ENCODE peak calls at places on chromosomes 5 and 9, in five cellular contexts. One of them, this sample, is unnamed. For H4K20me1, the result is how much of the 10 kb centered on the place peaks cover.

GRCh38 chr9:105238302-105238701 is 6.1 kb upstream of the SLC44A1 start:
- DNase-seq in GM12878: no peak
- DNase-seq in H1: no peak
- DNase-seq in K562: no peak
- DNase-seq in HepG2: no peak
- DNase-seq in this sample: no peak

GRCh38 chr5:90590-91547 is 1.1 kb upstream of the PLEKHG4B start:
- DNase-seq in GM12878: no peak
- DNase-seq in H1: no peak
- DNase-seq in K562: no peak
- DNase-seq in HepG2: no peak
- DNase-seq in this sample: no peak

GRCh38 chr9:123368481-123369153 is 12.6 kb downstream of the CRB2 start:
- DNase-seq in GM12878: no peak
- DNase-seq in H1: no peak
- DNase-seq in K562: no peak
- DNase-seq in HepG2: no peak
- DNase-seq in this sample: no peak

GRCh38 chr5:141883184-141883947 is 5.2 kb upstream of the PCDH1 start:
- DNase-seq in GM12878: no peak
- DNase-seq in H1: peak
- DNase-seq in K562: peak
- DNase-seq in HepG2: no peak
- DNase-seq in this sample: no peak

GRCh38 chr5:68239485-68239884 is 23.9 kb downstream of the PIK3R1 start:
- DNase-seq in GM12878: no peak
- DNase-seq in H1: no peak
- DNase-seq in K562: peak
- DNase-seq in HepG2: peak
- DNase-seq in this sample: no peak

GRCh38 chr9:6006968-6007769 is 8.3 kb downstream of the RANBP6 start:
- DNase-seq in GM12878: peak
- DNase-seq in H1: peak
- DNase-seq in K562: peak
- DNase-seq in HepG2: peak
- DNase-seq in this sample: peak

GRCh38 chr5:2891781-2892180 is 140.3 kb upstream of the IRX2 start:
- DNase-seq in GM12878: no peak
- DNase-seq in H1: peak
- DNase-seq in K562: no peak
- DNase-seq in HepG2: no peak
- DNase-seq in this sample: no peak

GRCh38 chr5:122154910-122155309 is 25.6 kb downstream of the ZNF474 start:
- DNase-seq in GM12878: no peak
- DNase-seq in H1: no peak
- DNase-seq in K562: peak
- DNase-seq in HepG2: no peak
- DNase-seq in this sample: no peak

GRCh38 chr9:115234094-115234493 is 116.1 kb upstream of the TNC start:
- DNase-seq in GM12878: no peak
- DNase-seq in H1: no peak
- DNase-seq in K562: no peak
- DNase-seq in HepG2: no peak
- DNase-seq in this sample: peak

GRCh38 chr5:133742370-133743036 is 130.2 kb upstream of the FSTL4 start:
- DNase-seq in GM12878: peak
- DNase-seq in H1: no peak
- DNase-seq in K562: no peak
- DNase-seq in HepG2: no peak
- DNase-seq in this sample: no peak

GRCh38 chr9:86241216-86241615 is 18.2 kb downstream of the C9orf153 start:
- DNase-seq in GM12878: no peak
- DNase-seq in H1: no peak
- DNase-seq in K562: no peak
- DNase-seq in HepG2: no peak
- DNase-seq in this sample: no peak

DNA sequence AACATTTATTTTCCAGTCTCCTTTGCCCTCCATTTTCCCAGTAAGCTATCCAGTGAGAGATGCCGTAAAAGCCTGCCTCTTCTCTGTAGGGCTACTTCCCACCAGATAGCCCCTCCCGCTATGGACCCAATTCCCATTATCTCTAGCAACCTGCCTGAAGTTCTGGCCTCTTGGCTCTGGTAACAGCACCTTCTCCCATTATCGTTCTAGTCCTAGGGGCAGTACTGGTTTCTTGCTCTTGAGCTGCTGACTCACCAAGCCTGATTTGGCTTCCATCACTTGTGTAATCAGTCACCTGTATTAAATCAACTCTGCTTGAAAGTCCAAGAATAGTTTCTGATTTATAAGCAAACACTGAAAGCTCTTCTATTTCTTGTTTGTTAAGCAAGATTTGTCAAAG is 42.8 kb upstream of the PARP8 start:
- DNase-seq in GM12878: no peak
- DNase-seq in H1: no peak
- DNase-seq in K562: no peak
- DNase-seq in HepG2: no peak
- DNase-seq in this sample: no peak
- TF ChIP-seq SP1 in GM12878: no peak
- TF ChIP-seq SP1 in H1: no peak
- TF ChIP-seq SP1 in K562: no peak
- TF ChIP-seq SP1 in HepG2: no peak
- TF ChIP-seq SP1 in this sample: no peak

GRCh38 chr5:172871561-172871960 is 37.5 kb downstream of the ERGIC1 start:
- DNase-seq in GM12878: no peak
- DNase-seq in H1: no peak
- DNase-seq in K562: no peak
- DNase-seq in HepG2: no peak
- DNase-seq in this sample: no peak
- H4K20me1 ChIP-seq in GM12878: under half
- H4K20me1 ChIP-seq in H1: under half
- H4K20me1 ChIP-seq in K562: under half
- H4K20me1 ChIP-seq in HepG2: under half
- H4K20me1 ChIP-seq in this sample: under half

DNA sequence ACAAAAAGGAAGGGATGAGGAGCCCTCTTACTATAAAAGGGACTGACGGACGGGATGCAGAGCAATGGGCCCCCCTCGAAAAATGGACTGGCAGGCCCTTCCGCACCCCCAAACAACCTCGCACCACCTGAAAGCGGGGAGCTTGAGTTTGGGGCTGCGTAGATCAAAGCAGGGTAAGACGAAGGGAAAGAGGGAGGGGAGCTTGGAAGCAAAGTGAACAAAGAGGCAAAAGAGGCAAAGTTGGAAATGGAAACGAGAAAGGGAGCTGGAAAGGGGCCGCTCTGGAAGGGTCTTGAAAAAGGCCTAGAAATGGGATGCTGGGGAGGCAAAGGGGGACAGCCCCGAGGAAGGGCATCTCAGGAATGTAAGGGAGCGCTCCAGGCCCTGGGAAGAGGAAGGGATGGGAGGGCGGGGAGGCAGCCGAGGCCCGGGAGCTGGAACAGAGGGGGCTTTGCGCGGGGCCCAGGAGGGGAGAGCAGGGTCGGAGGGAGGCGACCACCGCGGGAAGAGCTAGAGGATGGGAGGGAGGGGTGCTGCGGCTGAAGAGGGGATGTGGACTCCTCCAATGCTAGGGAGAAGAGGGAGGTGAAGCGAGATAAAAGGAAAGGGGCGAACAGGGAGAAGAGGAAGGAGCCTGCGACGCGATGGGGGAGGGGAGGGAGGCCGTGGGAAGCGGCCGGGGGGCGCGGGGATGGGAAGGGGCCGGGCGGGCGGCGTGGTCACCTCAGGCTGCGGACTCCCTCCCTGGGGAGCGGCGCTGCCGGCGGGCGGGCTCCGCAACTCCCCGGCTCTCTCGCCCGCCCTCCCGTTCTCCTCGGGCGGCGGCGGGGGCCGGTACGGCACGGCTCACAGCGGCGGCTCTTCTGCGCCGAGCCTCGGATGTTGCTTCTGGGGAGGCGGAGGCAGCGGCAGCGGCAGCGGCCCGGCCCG is 580 bp downstream of the RNF145 start:
- DNase-seq in GM12878: no peak
- DNase-seq in H1: peak
- DNase-seq in K562: peak
- DNase-seq in HepG2: peak
- DNase-seq in this sample: no peak
- TF ChIP-seq SP1 in GM12878: no peak
- TF ChIP-seq SP1 in H1: no peak
- TF ChIP-seq SP1 in K562: no peak
- TF ChIP-seq SP1 in HepG2: no peak
- TF ChIP-seq SP1 in this sample: no peak

DNA sequence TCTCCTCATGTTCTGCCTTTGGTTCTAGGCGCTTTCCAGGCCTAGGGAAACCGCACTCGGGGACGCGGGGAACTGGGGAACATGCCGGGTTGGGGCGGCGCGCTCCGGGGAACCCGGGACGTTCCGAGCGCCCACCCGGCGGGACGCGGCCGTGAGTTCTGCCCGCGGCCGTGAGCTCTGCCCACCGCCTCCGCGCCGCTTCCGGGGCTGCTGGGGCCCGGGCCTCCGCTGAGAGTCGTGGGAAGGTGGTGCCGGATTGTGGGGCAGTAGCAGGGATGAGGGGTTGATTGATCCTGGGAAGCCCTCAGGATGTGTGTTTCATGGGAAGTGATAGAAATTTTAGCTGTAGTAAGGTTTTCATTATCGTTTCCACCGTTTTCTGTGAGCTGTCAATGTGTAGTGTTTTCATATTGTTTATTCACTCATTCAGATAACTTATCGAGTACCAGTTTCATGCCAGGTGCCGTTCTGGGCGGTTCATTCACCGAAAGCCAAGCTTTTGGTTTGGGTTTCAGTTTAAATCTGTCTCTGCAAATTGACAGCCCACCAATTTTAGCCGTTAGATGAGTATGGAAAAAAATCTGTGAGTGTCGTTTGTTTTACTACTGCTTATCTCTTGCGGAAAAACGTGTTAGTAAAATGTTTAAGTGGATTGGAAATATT is 657 bp downstream of the MTRR start:
- DNase-seq in GM12878: no peak
- DNase-seq in H1: no peak
- DNase-seq in K562: peak
- DNase-seq in HepG2: no peak
- DNase-seq in this sample: no peak
- H4K20me1 ChIP-seq in GM12878: under half
- H4K20me1 ChIP-seq in H1: under half
- H4K20me1 ChIP-seq in K562: under half
- H4K20me1 ChIP-seq in HepG2: under half
- H4K20me1 ChIP-seq in this sample: under half

GRCh38 chr5:53594419-53594818 is 34.0 kb downstream of the NDUFS4 start:
- DNase-seq in GM12878: no peak
- DNase-seq in H1: no peak
- DNase-seq in K562: no peak
- DNase-seq in HepG2: no peak
- DNase-seq in this sample: no peak

GRCh38 chr5:53590759-53591158 is 30.3 kb downstream of the NDUFS4 start:
- DNase-seq in GM12878: no peak
- DNase-seq in H1: no peak
- DNase-seq in K562: no peak
- DNase-seq in HepG2: no peak
- DNase-seq in this sample: no peak
- TF ChIP-seq SP1 in GM12878: no peak
- TF ChIP-seq SP1 in H1: no peak
- TF ChIP-seq SP1 in K562: no peak
- TF ChIP-seq SP1 in HepG2: no peak
- TF ChIP-seq SP1 in this sample: no peak

This sample was measured in HCT116.